ENCODE peak calls at places on chromosomes 5 and 9, in five cellular contexts. X, V, S, Y and A are unnamed samples.

GRCh38 chr5:65102826-65103673 is 334.3 kb downstream of the CWC27 start:
- DNase-seq in X (peak), V (no peak), S (no peak), Y (peak), A (peak)

GRCh38 chr5:5165541-5166002 is 25.4 kb downstream of the ADAMTS16 start:
- DNase-seq in X (peak), V (peak), S (no peak), Y (no peak), A (peak)

GRCh38 chr9:126945682-126946081 is 31.1 kb downstream of the RALGPS1 start:
- DNase-seq in X (no peak), V (no peak), S (no peak), Y (no peak), A (no peak)

GRCh38 chr5:34511063-34511462 is 145.1 kb upstream of the RAI14 start:
- DNase-seq in X (no peak), V (no peak), S (no peak), Y (no peak), A (no peak)

GRCh38 chr9:121743441-121744001 is 92.1 kb downstream of the DAB2IP start:
- DNase-seq in X (peak), V (peak), S (peak), Y (peak), A (peak)

GRCh38 chr5:120779674-120780073 is 315.6 kb downstream of the PRR16 start:
- DNase-seq in X (peak), V (no peak), S (no peak), Y (no peak), A (no peak)

GRCh38 chr5:41772071-41772470 is 98.2 kb downstream of the OXCT1 start:
- DNase-seq in X (peak), V (no peak), S (no peak), Y (no peak), A (no peak)

GRCh38 chr5:122141751-122142150 is 12.4 kb downstream of the ZNF474 start:
- DNase-seq in X (no peak), V (peak), S (no peak), Y (no peak), A (no peak)

GRCh38 chr9:1267581-1267980 is 217.4 kb downstream of the DMRT2 start:
- DNase-seq in X (peak), V (no peak), S (no peak), Y (no peak), A (no peak)

GRCh38 chr5:108753877-108754276 is 6.2 kb downstream of the FER start:
- DNase-seq in X (peak), V (peak), S (no peak), Y (no peak), A (no peak)

GRCh38 chr5:66889524-66889923 is 293.3 kb downstream of the MAST4 start:
- DNase-seq in X (no peak), V (no peak), S (no peak), Y (no peak), A (no peak)

GRCh38 chr9:130242270-130243014 is 23.1 kb upstream of the HMCN2 start:
- DNase-seq in X (no peak), V (no peak), S (no peak), Y (peak), A (no peak)

GRCh38 chr5:103582364-103582763 is 19.8 kb upstream of the NUDT12 start:
- DNase-seq in X (peak), V (peak), S (no peak), Y (no peak), A (peak)

GRCh38 chr5:116898917-116899316 is 324.3 kb upstream of the SEMA6A start:
- DNase-seq in X (no peak), V (no peak), S (no peak), Y (no peak), A (no peak)

GRCh38 chr9:14529047-14529446 is 164.2 kb downstream of the ZDHHC21 start:
- DNase-seq in X (no peak), V (no peak), S (no peak), Y (no peak), A (no peak)

GRCh38 chr9:129458663-129459549 is 162.0 kb downstream of the C9orf50 start:
- DNase-seq in X (no peak), V (no peak), S (no peak), Y (peak), A (no peak)

GRCh38 chr5:170611446-170612088 is 107.7 kb downstream of the KCNIP1 start:
- DNase-seq in X (peak), V (no peak), S (no peak), Y (peak), A (peak)

GRCh38 chr5:72071906-72072305 is 35.4 kb upstream of the MAP1B start:
- DNase-seq in X (no peak), V (no peak), S (no peak), Y (no peak), A (no peak)

GRCh38 chr5:154758501-154758900 is 3.3 kb downstream of the LARP1 start:
- DNase-seq in X (no peak), V (no peak), S (no peak), Y (no peak), A (no peak)

GRCh38 chr9:107975426-107976010 is 485.9 kb upstream of the KLF4 start:
- DNase-seq in X (no peak), V (no peak), S (no peak), Y (no peak), A (no peak)

GRCh38 chr9:129626079-129626943 is at the start of gene NTMT1:
- DNase-seq in X (peak), V (peak), S (peak), Y (peak), A (peak)

GRCh38 chr5:130605200-130605599 is 559.9 kb downstream of the HINT1 start:
- DNase-seq in X (peak), V (no peak), S (no peak), Y (no peak), A (peak)

GRCh38 chr5:62284946-62285891 is 20.8 kb upstream of the KIF2A start:
- DNase-seq in X (no peak), V (no peak), S (no peak), Y (no peak), A (no peak)

GRCh38 chr9:95411211-95411892 is 93.8 kb upstream of the FANCC start:
- DNase-seq in X (no peak), V (no peak), S (no peak), Y (no peak), A (no peak)

GRCh38 chr9:35001803-35002502 is 12.4 kb downstream of the DNAJB5 start:
- DNase-seq in X (peak), V (peak), S (no peak), Y (no peak), A (no peak)

GRCh38 chr5:123914333-123914732 is 402.4 kb downstream of the CSNK1G3 start:
- DNase-seq in X (no peak), V (no peak), S (no peak), Y (no peak), A (no peak)

GRCh38 chr5:150783422-150783928 is 4.9 kb downstream of the SMIM3 start:
- DNase-seq in X (peak), V (peak), S (no peak), Y (no peak), A (no peak)

GRCh38 chr5:13477118-13477737 is 467.3 kb downstream of the DNAH5 start:
- DNase-seq in X (peak), V (peak), S (no peak), Y (no peak), A (no peak)

GRCh38 chr5:39175273-39175955 is 43.9 kb downstream of the FYB1 start:
- DNase-seq in X (no peak), V (no peak), S (no peak), Y (no peak), A (no peak)

GRCh38 chr9:107290619-107291018 is 7.5 kb downstream of the RAD23B start:
- DNase-seq in X (no peak), V (no peak), S (no peak), Y (no peak), A (no peak)

GRCh38 chr5:139061856-139062255 is 136.3 kb downstream of the SIL1 start:
- DNase-seq in X (no peak), V (peak), S (no peak), Y (no peak), A (no peak)

GRCh38 chr5:120255214-120255613 is 208.9 kb upstream of the PRR16 start:
- DNase-seq in X (no peak), V (no peak), S (no peak), Y (no peak), A (no peak)

GRCh38 chr5:180135128-180135955 is 63.8 kb upstream of the RNF130 start:
- DNase-seq in X (peak), V (peak), S (peak), Y (peak), A (peak)

GRCh38 chr9:120724757-120725156 is 10.5 kb upstream of the MEGF9 start:
- DNase-seq in X (no peak), V (no peak), S (no peak), Y (no peak), A (no peak)

GRCh38 chr5:138282918-138283742 is 8.7 kb upstream of the GFRA3 start:
- DNase-seq in X (peak), V (no peak), S (no peak), Y (no peak), A (peak)

GRCh38 chr9:306907-307306 is 92.2 kb downstream of the DOCK8 start:
- DNase-seq in X (peak), V (no peak), S (no peak), Y (no peak), A (no peak)